ENCODE peak calls at places on chromosomes 12 and 14, in seven cellular contexts. V is dorsolateral prefrontal cortex; W is ovary; A is CD4-positive, alpha-beta T cell; J is nephron progenitor cell; P is A549; S is mucosa of descending colon. K is an unnamed sample.

GRCh38 chr12:54035561-54036377 is 2.9 kb downstream of the HOXC5 start:
- DNase-seq in P (no peak), W (no peak), V (no peak), A (no peak), J (peak; percentile 28), S (no peak), K (no peak)

GRCh38 chr14:67331368-67332125 is 28.1 kb downstream of the ATP6V1D start:
- DNase-seq in P (no peak), A (no peak), W (no peak), V (no peak), S (no peak), J (no peak), K (no peak)

GRCh38 chr14:55028476-55028875 is 1.4 kb downstream of the SOCS4 start:
- DNase-seq in P (no peak), A (no peak), V (no peak), W (no peak), S (no peak), J (no peak), K (no peak)

GRCh38 chr12:45577844-45578399 is 151.6 kb upstream of the ARID2 start:
- DNase-seq in W (no peak), A (no peak), P (no peak), J (no peak), S (no peak), V (no peak), K (no peak)

GRCh38 chr14:105143451-105144230 is 24.9 kb downstream of the JAG2 start:
- DNase-seq in W (no peak), S (peak; percentile 33), A (peak; percentile 3), J (no peak), P (no peak), V (no peak), K (peak; percentile 70)

GRCh38 chr12:11877869-11878780 is 192.6 kb upstream of the BCL2L14 start:
- DNase-seq in P (peak; percentile 50), W (peak; percentile 47), V (peak; percentile 68), A (no peak), J (no peak), S (no peak), K (no peak)

GRCh38 chr12:116044181-116044580 is 233.3 kb downstream of the MED13L start:
- DNase-seq in J (no peak), A (no peak), W (no peak), P (no peak), S (no peak), V (no peak), K (no peak)

GRCh38 chr14:90061849-90062794 is at the start of gene KCNK13:
- DNase-seq in S (no peak), J (peak; percentile 50), V (no peak), A (no peak), W (no peak), P (peak; percentile 14), K (peak; percentile 65)

GRCh38 chr12:25981597-25981996 is 23.1 kb downstream of the RASSF8 start:
- DNase-seq in V (no peak), S (no peak), W (no peak), P (no peak), A (no peak), J (no peak), K (no peak)

GRCh38 chr12:63802012-63802608 is 22.4 kb downstream of the RXYLT1 start:
- DNase-seq in S (no peak), J (no peak), W (no peak), P (peak; percentile 53), V (no peak), A (no peak), K (no peak)

GRCh38 chr12:50326636-50327284 is 43.4 kb upstream of the LIMA1 start:
- DNase-seq in P (peak; percentile 75), J (no peak), V (no peak), A (no peak), W (no peak), S (no peak), K (no peak)

GRCh38 chr14:80624581-80624980 is 317.0 kb downstream of the CEP128 start:
- DNase-seq in A (no peak), V (no peak), J (no peak), W (no peak), S (no peak), P (no peak), K (no peak)

GRCh38 chr14:64196668-64197411 is 97.3 kb downstream of the ESR2 start:
- DNase-seq in W (peak; percentile 52), A (peak; percentile 17), V (peak; percentile 88), P (no peak), J (peak; percentile 71), S (no peak), K (no peak)

GRCh38 chr12:68521321-68521839 is 89.3 kb upstream of the RAP1B start:
- DNase-seq in J (no peak), W (no peak), P (peak; percentile 23), A (no peak), S (no peak), V (no peak), K (no peak)

GRCh38 chr12:57604454-57605307 is at the start of gene DTX3:
- DNase-seq in V (peak; percentile 87), P (no peak), S (no peak), W (peak; percentile 64), A (peak; percentile 21), J (peak; percentile 44), K (no peak)

GRCh38 chr12:120228291-120229070 is 27.6 kb upstream of the RPLP0 start:
- DNase-seq in J (peak; percentile 90), A (peak; percentile 84), P (peak; percentile 88), W (peak; percentile 89), S (peak; percentile 93), V (peak; percentile 84), K (peak; percentile 93)

GRCh38 chr12:68402422-68402821 is 70.3 kb upstream of the MDM1 start:
- DNase-seq in W (no peak), J (no peak), V (no peak), S (no peak), A (no peak), P (no peak), K (no peak)

GRCh38 chr12:115088328-115088994 is 404.5 kb upstream of the TBX3 start:
- DNase-seq in W (no peak), A (no peak), S (no peak), P (no peak), V (no peak), J (no peak), K (no peak)

GRCh38 chr12:59365133-59365532 is 230.7 kb upstream of the SLC16A7 start:
- DNase-seq in P (no peak), W (no peak), A (no peak), J (no peak), V (no peak), S (no peak), K (no peak)

GRCh38 chr12:132380646-132381045 is 51.3 kb upstream of the GALNT9 start:
- DNase-seq in A (no peak), S (no peak), W (no peak), P (no peak), V (no peak), J (no peak), K (no peak)

GRCh38 chr12:90987101-90987500 is 17.7 kb downstream of the EPYC start:
- DNase-seq in V (no peak), P (no peak), W (no peak), J (no peak), A (no peak), S (no peak), K (no peak)

GRCh38 chr12:90991952-90992465 is 12.8 kb downstream of the EPYC start:
- DNase-seq in P (no peak), S (no peak), A (no peak), J (no peak), V (no peak), W (no peak), K (no peak)

GRCh38 chr12:90984114-90984513 is 20.7 kb downstream of the EPYC start:
- DNase-seq in A (no peak), W (no peak), P (no peak), V (no peak), J (no peak), S (no peak), K (no peak)

GRCh38 chr12:90989617-90990232 is 15.0 kb downstream of the EPYC start:
- DNase-seq in V (no peak), S (no peak), J (no peak), A (no peak), W (no peak), P (no peak), K (no peak)

DNA sequence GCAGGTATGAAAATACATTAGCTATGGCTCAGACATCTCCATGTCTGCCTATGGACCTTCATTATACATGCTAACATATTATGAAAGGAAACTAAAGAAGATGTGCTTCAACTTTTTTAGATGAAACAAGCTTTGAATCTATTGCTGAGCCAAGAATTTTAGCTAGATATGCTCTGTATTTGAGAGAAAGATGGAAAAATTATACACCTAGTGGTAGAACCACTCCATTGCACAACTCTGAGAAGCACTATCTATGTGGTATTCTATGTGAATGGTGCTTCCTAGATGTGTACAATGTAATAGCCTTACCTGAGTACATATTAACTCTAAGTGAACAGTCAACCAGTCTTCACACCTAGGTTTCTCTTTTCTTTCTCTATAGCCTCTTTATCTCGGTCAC is 17.3 kb downstream of the EPYC start:
- DNase-seq in V (no peak), P (no peak), S (no peak), A (no peak), J (no peak), W (no peak), K (no peak)
- TF ChIP-seq CTCF in V (no peak), P (no peak), S (no peak), A (no peak), J (no peak), W (no peak), K (no peak)

GRCh38 chr12:127559349-127560040 is 707.5 kb upstream of the TMEM132C start:
- DNase-seq in J (peak; percentile 29), V (no peak), A (peak; percentile 31), P (peak; percentile 54), W (no peak), S (no peak), K (no peak)
- TF ChIP-seq CTCF in J (peak; percentile 20), V (peak; percentile 5), A (no peak), P (no peak), W (no peak), S (no peak), K (no peak)

GRCh38 chr12:89924191-89924590 is 215.6 kb upstream of the ATP2B1 start:
- DNase-seq in V (no peak), P (no peak), S (no peak), W (no peak), A (no peak), J (no peak), K (no peak)

GRCh38 chr12:89919241-89919906 is 210.7 kb upstream of the ATP2B1 start:
- DNase-seq in A (no peak), P (no peak), J (no peak), W (no peak), V (no peak), S (peak; percentile 52), K (peak; percentile 49)

GRCh38 chr12:89920866-89921265 is 212.2 kb upstream of the ATP2B1 start:
- DNase-seq in P (no peak), S (no peak), J (no peak), A (no peak), W (no peak), V (no peak), K (no peak)

GRCh38 chr12:89918172-89918880 is 209.7 kb upstream of the ATP2B1 start:
- DNase-seq in A (no peak), S (no peak), J (no peak), W (no peak), V (no peak), P (peak; percentile 14), K (no peak)
- TF ChIP-seq CTCF in A (no peak), S (no peak), J (no peak), W (no peak), V (no peak), P (no peak), K (no peak)

GRCh38 chr12:39897315-39897714 is 208.6 kb downstream of the SLC2A13 start:
- DNase-seq in S (no peak), P (no peak), A (no peak), W (no peak), J (no peak), V (no peak), K (no peak)

GRCh38 chr12:39887824-39888223 is 218.1 kb downstream of the SLC2A13 start:
- DNase-seq in J (no peak), W (no peak), S (no peak), V (no peak), A (no peak), P (no peak), K (no peak)

GRCh38 chr12:39892146-39892545 is 213.7 kb downstream of the SLC2A13 start:
- DNase-seq in J (peak; percentile 4), S (no peak), P (no peak), V (no peak), A (no peak), W (no peak), K (no peak)
- TF ChIP-seq CTCF in J (no peak), S (no peak), P (no peak), V (no peak), A (no peak), W (no peak), K (no peak)

K was measured in suprapubic skin.